ENCODE peak calls at places on chromosomes 3 and 15, in eight cellular contexts. T is NCI-H1092 treated with DMSO at 0.1 percent for 48 hours; H is amygdala; P is activated CD4-positive, CD25-positive, alpha-beta regulatory T cell treated with anti-CD3 and anti-CD28 coated beads, Interleukin-2, amount 50 U/mL, for 16 hours; B is GM19239; V is DMS 273 treated with DMSO at 0.1 percent for 48 hours; M is mesothelial cell of epicardium; K is sigmoid colon. D is an unnamed sample.

GRCh38 chr3:185988816-185989175 is 51.0 kb upstream of the TRA2B start:
- DNase-seq in T (peak), H (no peak), P (no peak), B (no peak), V (no peak), M (no peak), K (no peak), D (no peak)

GRCh38 chr3:173913985-173914421 is 516.5 kb downstream of the NLGN1 start:
- DNase-seq in T (no peak), H (no peak), P (no peak), B (no peak), V (no peak), M (no peak), K (no peak), D (no peak)

GRCh38 chr15:65638681-65639089 is 16.9 kb downstream of the SLC24A1 start:
- DNase-seq in T (peak), H (no peak), P (peak), B (peak), V (peak), M (no peak), K (no peak), D (peak)

GRCh38 chr3:61862614-61863289 is 301.4 kb downstream of the PTPRG start:
- DNase-seq in T (no peak), H (no peak), P (no peak), B (no peak), V (no peak), M (no peak), K (no peak), D (no peak)

GRCh38 chr3:61894988-61895935 is 333.9 kb downstream of the PTPRG start:
- DNase-seq in T (no peak), H (no peak), P (no peak), B (peak), V (peak), M (peak), K (peak), D (peak)

GRCh38 chr3:7504886-7505775 is 644.2 kb downstream of the GRM7 start:
- DNase-seq in T (no peak), H (no peak), P (no peak), B (no peak), V (no peak), M (no peak), K (no peak), D (no peak)

GRCh38 chr3:72258786-72259185 is 473.8 kb upstream of the PROK2 start:
- DNase-seq in T (peak), H (no peak), P (no peak), B (no peak), V (peak), M (no peak), K (no peak), D (no peak)

GRCh38 chr15:29632671-29633406 is 189.4 kb downstream of the TJP1 start:
- DNase-seq in T (no peak), H (no peak), P (no peak), B (no peak), V (no peak), M (no peak), K (no peak), D (no peak)

GRCh38 chr15:26224266-26224665 is 361.1 kb upstream of the ATP10A start:
- DNase-seq in T (no peak), H (no peak), P (no peak), B (no peak), V (no peak), M (no peak), K (no peak), D (no peak)

GRCh38 chr3:10631224-10631623 is 125.8 kb upstream of the ATP2B2 start:
- DNase-seq in T (no peak), H (no peak), P (no peak), B (no peak), V (no peak), M (no peak), K (no peak), D (no peak)

GRCh38 chr15:52183562-52184173 is 7.5 kb downstream of the GNB5 start:
- DNase-seq in T (no peak), H (no peak), P (no peak), B (no peak), V (no peak), M (no peak), K (no peak), D (no peak)

GRCh38 chr15:29857196-29857595 is 34.9 kb upstream of the TJP1 start:
- DNase-seq in T (no peak), H (no peak), P (no peak), B (no peak), V (no peak), M (no peak), K (no peak), D (no peak)

GRCh38 chr3:158672293-158673176 is at the start of gene LXN:
- DNase-seq in T (no peak), H (no peak), P (peak), B (peak), V (no peak), M (peak), K (peak), D (peak)

GRCh38 chr3:142987707-142988106 is 13.7 kb upstream of the U2SURP start:
- DNase-seq in T (no peak), H (no peak), P (no peak), B (no peak), V (no peak), M (no peak), K (no peak), D (peak)

GRCh38 chr3:139225551-139225950 is 118.3 kb upstream of the MRPS22 start:
- DNase-seq in T (no peak), H (no peak), P (no peak), B (no peak), V (no peak), M (no peak), K (no peak), D (no peak)

GRCh38 chr3:21216598-21216997 is 534.4 kb downstream of the ZNF385D start:
- DNase-seq in T (no peak), H (no peak), P (no peak), B (no peak), V (no peak), M (no peak), K (no peak), D (no peak)